ENCODE peak calls at places on chromosome 12, in seven cellular contexts. One of them, this sample, is unnamed.

GRCh38 chr12:132263451-132264065 is 65.8 kb downstream of the GALNT9 start:
- DNase-seq in left ventricle myocardium inferior: no peak
- DNase-seq in pancreas: no peak
- DNase-seq in cardiac muscle cell: no peak
- DNase-seq in PC-9: no peak
- DNase-seq in upper lobe of right lung: no peak
- DNase-seq in psoas muscle: no peak
- DNase-seq in this sample: no peak

GRCh38 chr12:56528836-56529235 is 7.2 kb downstream of the RBMS2 start:
- DNase-seq in PC-9: no peak
- DNase-seq in upper lobe of right lung: no peak
- DNase-seq in psoas muscle: no peak
- DNase-seq in cardiac muscle cell: no peak
- DNase-seq in left ventricle myocardium inferior: no peak
- DNase-seq in pancreas: no peak
- DNase-seq in this sample: no peak

GRCh38 chr12:56994231-56994746 is 12.1 kb downstream of the ZBTB39 start:
- DNase-seq in left ventricle myocardium inferior: no peak
- DNase-seq in upper lobe of right lung: no peak
- DNase-seq in cardiac muscle cell: no peak
- DNase-seq in psoas muscle: no peak
- DNase-seq in pancreas: no peak
- DNase-seq in PC-9: no peak
- DNase-seq in this sample: no peak

GRCh38 chr12:92045852-92046251 is 99.8 kb downstream of the BTG1 start:
- DNase-seq in left ventricle myocardium inferior: no peak
- DNase-seq in cardiac muscle cell: no peak
- DNase-seq in psoas muscle: no peak
- DNase-seq in upper lobe of right lung: no peak
- DNase-seq in PC-9: no peak
- DNase-seq in pancreas: no peak
- DNase-seq in this sample: no peak

GRCh38 chr12:124861492-124861891 is 2.2 kb downstream of the SCARB1 start:
- DNase-seq in psoas muscle: no peak
- DNase-seq in left ventricle myocardium inferior: peak
- DNase-seq in upper lobe of right lung: no peak
- DNase-seq in pancreas: no peak
- DNase-seq in PC-9: no peak
- DNase-seq in cardiac muscle cell: no peak
- DNase-seq in this sample: peak

GRCh38 chr12:53978477-53979356 is 4.0 kb upstream of the HOTAIR start:
- DNase-seq in left ventricle myocardium inferior: no peak
- DNase-seq in PC-9: no peak
- DNase-seq in pancreas: no peak
- DNase-seq in upper lobe of right lung: no peak
- DNase-seq in cardiac muscle cell: no peak
- DNase-seq in psoas muscle: no peak
- DNase-seq in this sample: no peak

GRCh38 chr12:91563011-91563410 is 380.4 kb upstream of the DCN start:
- DNase-seq in left ventricle myocardium inferior: no peak
- DNase-seq in psoas muscle: no peak
- DNase-seq in upper lobe of right lung: no peak
- DNase-seq in cardiac muscle cell: no peak
- DNase-seq in PC-9: no peak
- DNase-seq in pancreas: no peak
- DNase-seq in this sample: no peak

GRCh38 chr12:39779768-39780340 is 160.3 kb upstream of the ABCD2 start:
- DNase-seq in cardiac muscle cell: no peak
- DNase-seq in pancreas: no peak
- DNase-seq in PC-9: no peak
- DNase-seq in psoas muscle: no peak
- DNase-seq in upper lobe of right lung: no peak
- DNase-seq in left ventricle myocardium inferior: no peak
- DNase-seq in this sample: no peak

GRCh38 chr12:30457621-30458289 is 237.9 kb downstream of the IPO8 start:
- DNase-seq in PC-9: no peak
- DNase-seq in left ventricle myocardium inferior: no peak
- DNase-seq in cardiac muscle cell: peak
- DNase-seq in upper lobe of right lung: no peak
- DNase-seq in psoas muscle: no peak
- DNase-seq in pancreas: no peak
- DNase-seq in this sample: peak

GRCh38 chr12:108562348-108563134 is at the start of gene ISCU:
- DNase-seq in cardiac muscle cell: peak
- DNase-seq in upper lobe of right lung: peak
- DNase-seq in left ventricle myocardium inferior: peak
- DNase-seq in pancreas: peak
- DNase-seq in psoas muscle: peak
- DNase-seq in PC-9: peak
- DNase-seq in this sample: peak

GRCh38 chr12:129351481-129351880 is 498.2 kb downstream of the GLT1D1 start:
- DNase-seq in upper lobe of right lung: no peak
- DNase-seq in left ventricle myocardium inferior: no peak
- DNase-seq in psoas muscle: no peak
- DNase-seq in pancreas: no peak
- DNase-seq in cardiac muscle cell: no peak
- DNase-seq in PC-9: no peak
- DNase-seq in this sample: no peak
- TF ChIP-seq CTCF in upper lobe of right lung: no peak
- TF ChIP-seq CTCF in left ventricle myocardium inferior: no peak
- TF ChIP-seq CTCF in psoas muscle: no peak
- TF ChIP-seq CTCF in pancreas: no peak
- TF ChIP-seq CTCF in cardiac muscle cell: no peak
- TF ChIP-seq CTCF in PC-9: no peak
- TF ChIP-seq CTCF in this sample: no peak

DNA sequence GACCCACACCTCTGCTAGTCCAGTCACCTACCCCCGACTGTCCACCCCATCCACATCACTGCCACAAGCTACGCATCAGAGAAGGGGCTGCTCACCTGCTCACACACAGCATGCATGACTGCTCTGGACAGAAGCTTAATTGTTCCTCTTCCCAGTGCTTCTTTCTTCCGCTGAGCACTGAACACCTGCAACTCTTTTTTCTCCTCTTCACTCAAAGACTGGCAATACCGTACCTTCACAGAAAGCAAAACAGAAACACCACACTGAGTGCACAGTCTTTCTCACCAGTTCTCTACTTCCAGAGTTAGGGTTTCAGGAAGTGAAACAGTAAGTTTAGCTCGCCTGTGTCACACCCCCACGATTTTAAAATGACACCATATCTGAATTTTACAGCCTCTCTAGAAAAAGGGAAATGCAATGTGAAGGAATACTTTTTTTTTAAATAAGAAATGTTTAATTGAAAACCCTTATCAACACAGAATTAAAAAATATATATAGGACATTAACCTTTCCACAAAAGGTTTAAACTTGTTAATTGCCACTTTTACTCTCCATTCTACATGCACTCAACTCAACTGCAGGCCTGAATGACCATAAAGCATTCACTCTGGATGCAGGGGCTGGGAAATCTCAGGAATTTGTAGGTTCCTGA is 120.1 kb downstream of the PRICKLE1 start:
- DNase-seq in left ventricle myocardium inferior: no peak
- DNase-seq in upper lobe of right lung: no peak
- DNase-seq in PC-9: no peak
- DNase-seq in cardiac muscle cell: no peak
- DNase-seq in pancreas: no peak
- DNase-seq in psoas muscle: no peak
- DNase-seq in this sample: no peak
- H3K27ac ChIP-seq in left ventricle myocardium inferior: peak
- H3K27ac ChIP-seq in upper lobe of right lung: no peak
- H3K27ac ChIP-seq in PC-9: no peak
- H3K27ac ChIP-seq in cardiac muscle cell: peak
- H3K27ac ChIP-seq in pancreas: no peak
- H3K27ac ChIP-seq in psoas muscle: no peak
- H3K27ac ChIP-seq in this sample: no peak

DNA sequence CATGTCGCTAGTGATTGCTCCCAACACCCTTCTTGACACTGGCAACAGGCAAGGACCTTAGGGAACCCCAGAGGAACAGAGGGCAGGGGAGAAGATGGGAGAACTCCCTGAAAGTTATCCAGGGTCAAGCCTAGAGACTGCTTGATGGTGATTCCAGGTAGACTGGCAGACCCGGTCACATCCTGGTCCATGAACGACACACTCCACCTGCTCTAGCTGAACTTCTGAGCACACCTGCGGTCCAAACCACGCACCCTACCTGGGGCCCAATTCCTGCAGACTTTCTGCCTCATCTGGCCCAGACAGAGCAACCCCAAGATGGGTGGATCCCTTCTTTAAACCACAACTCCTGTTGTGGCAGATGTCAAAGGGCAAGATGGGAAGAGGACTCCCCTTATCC is 34.2 kb downstream of the NCKAP5L start:
- DNase-seq in upper lobe of right lung: no peak
- DNase-seq in cardiac muscle cell: no peak
- DNase-seq in left ventricle myocardium inferior: no peak
- DNase-seq in PC-9: no peak
- DNase-seq in psoas muscle: no peak
- DNase-seq in pancreas: no peak
- DNase-seq in this sample: no peak
- TF ChIP-seq CTCF in upper lobe of right lung: no peak
- TF ChIP-seq CTCF in cardiac muscle cell: no peak
- TF ChIP-seq CTCF in left ventricle myocardium inferior: no peak
- TF ChIP-seq CTCF in PC-9: no peak
- TF ChIP-seq CTCF in psoas muscle: no peak
- TF ChIP-seq CTCF in pancreas: no peak
- TF ChIP-seq CTCF in this sample: no peak

GRCh38 chr12:120362516-120363273 is 6.3 kb downstream of the MSI1 start:
- DNase-seq in PC-9: no peak
- DNase-seq in psoas muscle: no peak
- DNase-seq in cardiac muscle cell: no peak
- DNase-seq in left ventricle myocardium inferior: no peak
- DNase-seq in upper lobe of right lung: no peak
- DNase-seq in pancreas: no peak
- DNase-seq in this sample: no peak

GRCh38 chr12:120364487-120364886 is 4.5 kb downstream of the MSI1 start:
- DNase-seq in pancreas: no peak
- DNase-seq in psoas muscle: no peak
- DNase-seq in left ventricle myocardium inferior: no peak
- DNase-seq in cardiac muscle cell: no peak
- DNase-seq in upper lobe of right lung: no peak
- DNase-seq in PC-9: no peak
- DNase-seq in this sample: no peak

GRCh38 chr12:120359159-120359527 is 9.8 kb downstream of the MSI1 start:
- DNase-seq in upper lobe of right lung: no peak
- DNase-seq in PC-9: no peak
- DNase-seq in psoas muscle: no peak
- DNase-seq in left ventricle myocardium inferior: no peak
- DNase-seq in cardiac muscle cell: no peak
- DNase-seq in pancreas: no peak
- DNase-seq in this sample: no peak

GRCh38 chr12:120363274-120363855 is 5.6 kb downstream of the MSI1 start:
- DNase-seq in cardiac muscle cell: no peak
- DNase-seq in psoas muscle: no peak
- DNase-seq in upper lobe of right lung: no peak
- DNase-seq in left ventricle myocardium inferior: no peak
- DNase-seq in pancreas: no peak
- DNase-seq in PC-9: no peak
- DNase-seq in this sample: no peak

DNA sequence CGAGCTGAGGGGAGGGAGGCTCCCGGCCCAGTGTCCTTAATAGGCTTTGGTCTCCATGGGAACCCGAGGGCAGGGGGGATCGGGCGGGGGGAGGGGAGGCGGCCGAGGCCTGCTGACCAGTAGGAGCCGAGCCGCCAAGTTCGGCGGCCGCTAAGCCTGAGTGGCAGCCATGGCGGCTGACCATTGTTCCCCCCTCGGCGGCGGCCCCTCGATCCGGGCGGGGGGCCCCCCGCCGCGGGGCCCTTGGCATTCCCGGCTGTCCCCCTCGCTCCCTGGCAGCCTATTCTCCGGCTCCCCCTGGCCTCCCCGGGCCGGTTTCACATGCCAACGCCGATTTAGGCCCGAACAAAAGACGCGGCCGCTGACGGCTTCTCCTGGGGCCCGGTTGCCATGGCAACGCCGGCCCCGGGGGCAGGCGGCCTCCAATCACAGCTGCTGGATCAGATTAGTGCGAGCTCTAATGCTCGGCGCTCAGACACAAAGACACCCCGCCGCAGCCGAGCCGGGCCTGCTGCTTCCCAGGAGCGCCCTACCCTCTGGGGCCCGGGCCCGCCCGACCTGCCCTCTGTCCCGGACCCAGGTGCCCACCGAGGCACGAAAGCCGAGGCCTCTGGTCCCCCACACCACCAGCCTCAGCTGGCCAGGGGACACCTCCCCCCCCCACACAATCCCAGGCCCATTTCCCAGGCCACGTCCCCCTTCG is 7.3 kb downstream of the MSI1 start:
- DNase-seq in cardiac muscle cell: peak
- DNase-seq in pancreas: peak
- DNase-seq in psoas muscle: peak
- DNase-seq in left ventricle myocardium inferior: peak
- DNase-seq in PC-9: no peak
- DNase-seq in upper lobe of right lung: no peak
- DNase-seq in this sample: peak
- H3K27ac ChIP-seq in cardiac muscle cell: peak
- H3K27ac ChIP-seq in pancreas: peak
- H3K27ac ChIP-seq in psoas muscle: no peak
- H3K27ac ChIP-seq in left ventricle myocardium inferior: peak
- H3K27ac ChIP-seq in PC-9: no peak
- H3K27ac ChIP-seq in upper lobe of right lung: no peak
- H3K27ac ChIP-seq in this sample: no peak

DNA sequence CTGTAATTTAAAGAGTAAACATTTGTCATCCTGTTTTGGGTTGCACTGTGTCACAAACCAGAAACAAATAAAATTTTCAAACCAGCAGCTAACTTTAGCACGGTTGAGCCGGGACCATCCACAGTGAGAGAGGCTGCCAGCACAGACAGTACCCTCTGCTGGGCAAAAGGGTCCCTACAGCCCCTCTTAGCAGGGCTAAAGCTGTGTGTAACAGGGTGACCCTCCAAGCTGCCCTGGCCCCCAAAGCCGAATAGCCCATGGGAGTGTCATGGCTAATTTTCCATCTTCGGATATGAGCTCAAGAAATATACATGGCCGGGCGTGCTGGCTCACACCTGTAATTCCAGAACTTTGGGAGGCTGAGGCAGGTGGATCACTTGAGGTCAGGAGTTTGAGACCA is 157.1 kb upstream of the GRIN2B start:
- DNase-seq in psoas muscle: no peak
- DNase-seq in PC-9: no peak
- DNase-seq in left ventricle myocardium inferior: no peak
- DNase-seq in upper lobe of right lung: no peak
- DNase-seq in cardiac muscle cell: peak
- DNase-seq in pancreas: no peak
- DNase-seq in this sample: no peak
- TF ChIP-seq CTCF in psoas muscle: no peak
- TF ChIP-seq CTCF in PC-9: peak
- TF ChIP-seq CTCF in left ventricle myocardium inferior: no peak
- TF ChIP-seq CTCF in upper lobe of right lung: no peak
- TF ChIP-seq CTCF in cardiac muscle cell: no peak
- TF ChIP-seq CTCF in pancreas: no peak
- TF ChIP-seq CTCF in this sample: no peak